ENCODE peak calls at places on chromosomes 13 and 19, in eight cellular contexts. One of them, this sample, is unnamed.

GRCh38 chr19:42693760-42694350 is 46.4 kb downstream of the PSG3 start:
- DNase-seq in hepatic stellate cell: peak; percentile 63
- DNase-seq in NCI-H510A treated with DMSO at 0.1 percent for 48 hours: no peak
- DNase-seq in HuH-7.5: peak; percentile 58
- DNase-seq in fibroblast of lung: peak; percentile 32
- DNase-seq in anterior cingulate cortex: no peak
- DNase-seq in progenitor cell of endocrine pancreas: no peak
- DNase-seq in HEK293T: peak; percentile 65
- DNase-seq in this sample: peak; percentile 49

GRCh38 chr13:101736551-101736950 is 284.1 kb downstream of the ITGBL1 start:
- DNase-seq in hepatic stellate cell: no peak
- DNase-seq in NCI-H510A treated with DMSO at 0.1 percent for 48 hours: no peak
- DNase-seq in HuH-7.5: no peak
- DNase-seq in fibroblast of lung: no peak
- DNase-seq in anterior cingulate cortex: no peak
- DNase-seq in progenitor cell of endocrine pancreas: no peak
- DNase-seq in HEK293T: no peak
- DNase-seq in this sample: no peak

GRCh38 chr19:1063030-1063908 is 3.7 kb upstream of the ARHGAP45 start:
- DNase-seq in hepatic stellate cell: no peak
- DNase-seq in NCI-H510A treated with DMSO at 0.1 percent for 48 hours: no peak
- DNase-seq in HuH-7.5: no peak
- DNase-seq in fibroblast of lung: no peak
- DNase-seq in anterior cingulate cortex: no peak
- DNase-seq in progenitor cell of endocrine pancreas: no peak
- DNase-seq in HEK293T: peak; percentile 75
- DNase-seq in this sample: no peak

GRCh38 chr19:8336665-8337064 is 6.4 kb downstream of the KANK3 start:
- DNase-seq in hepatic stellate cell: no peak
- DNase-seq in NCI-H510A treated with DMSO at 0.1 percent for 48 hours: no peak
- DNase-seq in HuH-7.5: no peak
- DNase-seq in fibroblast of lung: no peak
- DNase-seq in anterior cingulate cortex: no peak
- DNase-seq in progenitor cell of endocrine pancreas: no peak
- DNase-seq in HEK293T: no peak
- DNase-seq in this sample: no peak

GRCh38 chr19:1748115-1748702 is 5.1 kb upstream of the ONECUT3 start:
- DNase-seq in hepatic stellate cell: no peak
- DNase-seq in NCI-H510A treated with DMSO at 0.1 percent for 48 hours: no peak
- DNase-seq in HuH-7.5: no peak
- DNase-seq in fibroblast of lung: no peak
- DNase-seq in anterior cingulate cortex: no peak
- DNase-seq in progenitor cell of endocrine pancreas: no peak
- DNase-seq in HEK293T: no peak
- DNase-seq in this sample: no peak

GRCh38 chr19:32172761-32173160 is 172.6 kb upstream of the ZNF507 start:
- DNase-seq in hepatic stellate cell: no peak
- DNase-seq in NCI-H510A treated with DMSO at 0.1 percent for 48 hours: no peak
- DNase-seq in HuH-7.5: no peak
- DNase-seq in fibroblast of lung: no peak
- DNase-seq in anterior cingulate cortex: no peak
- DNase-seq in progenitor cell of endocrine pancreas: no peak
- DNase-seq in HEK293T: no peak
- DNase-seq in this sample: no peak

GRCh38 chr19:14517840-14518505 is at the start of gene DNAJB1:
- DNase-seq in hepatic stellate cell: peak; percentile 90
- DNase-seq in NCI-H510A treated with DMSO at 0.1 percent for 48 hours: peak; percentile 52
- DNase-seq in HuH-7.5: peak; percentile 88
- DNase-seq in fibroblast of lung: peak; percentile 77
- DNase-seq in anterior cingulate cortex: peak; percentile 69
- DNase-seq in progenitor cell of endocrine pancreas: peak; percentile 46
- DNase-seq in HEK293T: peak; percentile 69
- DNase-seq in this sample: peak; percentile 38

GRCh38 chr13:28137556-28137955 is 789 bp upstream of the PAN3 start:
- DNase-seq in hepatic stellate cell: no peak
- DNase-seq in NCI-H510A treated with DMSO at 0.1 percent for 48 hours: no peak
- DNase-seq in HuH-7.5: no peak
- DNase-seq in fibroblast of lung: peak; percentile 26
- DNase-seq in anterior cingulate cortex: no peak
- DNase-seq in progenitor cell of endocrine pancreas: no peak
- DNase-seq in HEK293T: no peak
- DNase-seq in this sample: no peak

GRCh38 chr13:112213467-112214245 is 146.7 kb downstream of the SOX1 start:
- DNase-seq in hepatic stellate cell: no peak
- DNase-seq in NCI-H510A treated with DMSO at 0.1 percent for 48 hours: peak; percentile 91
- DNase-seq in HuH-7.5: no peak
- DNase-seq in fibroblast of lung: no peak
- DNase-seq in anterior cingulate cortex: no peak
- DNase-seq in progenitor cell of endocrine pancreas: no peak
- DNase-seq in HEK293T: peak; percentile 7
- DNase-seq in this sample: peak; percentile 28

GRCh38 chr19:8148410-8149231 is 771 bp downstream of the FBN3 start:
- DNase-seq in hepatic stellate cell: no peak
- DNase-seq in NCI-H510A treated with DMSO at 0.1 percent for 48 hours: peak; percentile 41
- DNase-seq in HuH-7.5: peak; percentile 69
- DNase-seq in fibroblast of lung: no peak
- DNase-seq in anterior cingulate cortex: no peak
- DNase-seq in progenitor cell of endocrine pancreas: peak; percentile 68
- DNase-seq in HEK293T: peak; percentile 50
- DNase-seq in this sample: no peak

GRCh38 chr19:426725-427445 is 17.9 kb upstream of the C2CD4C start:
- DNase-seq in hepatic stellate cell: no peak
- DNase-seq in NCI-H510A treated with DMSO at 0.1 percent for 48 hours: no peak
- DNase-seq in HuH-7.5: no peak
- DNase-seq in fibroblast of lung: no peak
- DNase-seq in anterior cingulate cortex: no peak
- DNase-seq in progenitor cell of endocrine pancreas: no peak
- DNase-seq in HEK293T: no peak
- DNase-seq in this sample: no peak

GRCh38 chr19:4352701-4353121 is 9.3 kb downstream of the MPND start:
- DNase-seq in hepatic stellate cell: peak; percentile 72
- DNase-seq in NCI-H510A treated with DMSO at 0.1 percent for 48 hours: peak; percentile 32
- DNase-seq in HuH-7.5: peak; percentile 80
- DNase-seq in fibroblast of lung: peak; percentile 77
- DNase-seq in anterior cingulate cortex: no peak
- DNase-seq in progenitor cell of endocrine pancreas: peak; percentile 65
- DNase-seq in HEK293T: peak; percentile 62
- DNase-seq in this sample: peak; percentile 47

GRCh38 chr19:15614507-15615379 is at the start of gene CYP4F8:
- DNase-seq in hepatic stellate cell: no peak
- DNase-seq in NCI-H510A treated with DMSO at 0.1 percent for 48 hours: no peak
- DNase-seq in HuH-7.5: peak; percentile 33
- DNase-seq in fibroblast of lung: no peak
- DNase-seq in anterior cingulate cortex: no peak
- DNase-seq in progenitor cell of endocrine pancreas: no peak
- DNase-seq in HEK293T: no peak
- DNase-seq in this sample: no peak

GRCh38 chr19:18029617-18030338 is 21.8 kb downstream of the ARRDC2 start:
- DNase-seq in hepatic stellate cell: no peak
- DNase-seq in NCI-H510A treated with DMSO at 0.1 percent for 48 hours: peak; percentile 88
- DNase-seq in HuH-7.5: peak; percentile 73
- DNase-seq in fibroblast of lung: no peak
- DNase-seq in anterior cingulate cortex: no peak
- DNase-seq in progenitor cell of endocrine pancreas: no peak
- DNase-seq in HEK293T: no peak
- DNase-seq in this sample: peak; percentile 79

GRCh38 chr13:65929436-65929835 is 1300.7 kb downstream of the PCDH9 start:
- DNase-seq in hepatic stellate cell: no peak
- DNase-seq in NCI-H510A treated with DMSO at 0.1 percent for 48 hours: no peak
- DNase-seq in HuH-7.5: no peak
- DNase-seq in fibroblast of lung: no peak
- DNase-seq in anterior cingulate cortex: no peak
- DNase-seq in progenitor cell of endocrine pancreas: no peak
- DNase-seq in HEK293T: no peak
- DNase-seq in this sample: no peak

This sample was measured in HepG2.